ENCODE peak calls at places on chromosomes 5 and 9, in five cellular contexts. One of them, this sample, is unnamed.
A peak's percentile ranks its signal among the peaks of the same experiment; 100 is the strongest.

GRCh38 chr9:99389087-99390033 is 167.3 kb downstream of the SEC61B start:
- DNase-seq in kidney: no peak
- DNase-seq in heart right ventricle: no peak
- DNase-seq in endothelial cell: no peak
- DNase-seq in foreskin fibroblast: no peak
- DNase-seq in this sample: no peak

GRCh38 chr5:6723122-6723885 is 10.1 kb downstream of the TENT4A start:
- DNase-seq in kidney: no peak
- DNase-seq in foreskin fibroblast: peak; percentile 59
- DNase-seq in heart right ventricle: no peak
- DNase-seq in endothelial cell: no peak
- DNase-seq in this sample: no peak

GRCh38 chr9:76257224-76257794 is 136.9 kb downstream of the RFK start:
- DNase-seq in heart right ventricle: peak; percentile 34
- DNase-seq in kidney: no peak
- DNase-seq in foreskin fibroblast: no peak
- DNase-seq in endothelial cell: no peak
- DNase-seq in this sample: peak; percentile 59

GRCh38 chr9:73880101-73880500 is 617.0 kb upstream of the RORB start:
- DNase-seq in kidney: no peak
- DNase-seq in foreskin fibroblast: no peak
- DNase-seq in endothelial cell: no peak
- DNase-seq in heart right ventricle: no peak
- DNase-seq in this sample: no peak

GRCh38 chr5:120923026-120923425 is 458.9 kb downstream of the PRR16 start:
- DNase-seq in kidney: no peak
- DNase-seq in foreskin fibroblast: no peak
- DNase-seq in endothelial cell: no peak
- DNase-seq in heart right ventricle: no peak
- DNase-seq in this sample: no peak

GRCh38 chr9:136011703-136012496 is 50.7 kb upstream of the UBAC1 start:
- DNase-seq in kidney: peak; percentile 97
- DNase-seq in heart right ventricle: peak; percentile 88
- DNase-seq in foreskin fibroblast: peak; percentile 56
- DNase-seq in endothelial cell: no peak
- DNase-seq in this sample: peak; percentile 88

GRCh38 chr9:89174291-89174690 is 4.3 kb downstream of the SHC3 start:
- DNase-seq in foreskin fibroblast: no peak
- DNase-seq in kidney: no peak
- DNase-seq in heart right ventricle: no peak
- DNase-seq in endothelial cell: no peak
- DNase-seq in this sample: no peak

GRCh38 chr9:88522360-88522759 is 12.6 kb upstream of the NXNL2 start:
- DNase-seq in foreskin fibroblast: no peak
- DNase-seq in kidney: peak; percentile 35
- DNase-seq in heart right ventricle: no peak
- DNase-seq in endothelial cell: no peak
- DNase-seq in this sample: no peak

GRCh38 chr5:154176191-154176590 is 14.3 kb upstream of the GALNT10 start:
- DNase-seq in endothelial cell: no peak
- DNase-seq in heart right ventricle: no peak
- DNase-seq in kidney: no peak
- DNase-seq in foreskin fibroblast: no peak
- DNase-seq in this sample: no peak

GRCh38 chr5:61277190-61277589 is 54.9 kb upstream of the ZSWIM6 start:
- DNase-seq in kidney: no peak
- DNase-seq in heart right ventricle: no peak
- DNase-seq in foreskin fibroblast: no peak
- DNase-seq in endothelial cell: no peak
- DNase-seq in this sample: no peak

GRCh38 chr9:96383165-96383939 is at the start of gene SLC35D2:
- DNase-seq in heart right ventricle: peak; percentile 76
- DNase-seq in endothelial cell: peak; percentile 64
- DNase-seq in kidney: peak; percentile 89
- DNase-seq in foreskin fibroblast: peak; percentile 40
- DNase-seq in this sample: peak; percentile 66

GRCh38 chr5:154107729-154108128 is 69.0 kb downstream of the MFAP3 start:
- DNase-seq in endothelial cell: no peak
- DNase-seq in foreskin fibroblast: no peak
- DNase-seq in heart right ventricle: no peak
- DNase-seq in kidney: no peak
- DNase-seq in this sample: no peak

GRCh38 chr9:94772654-94773303 is 46.3 kb downstream of the AOPEP start:
- DNase-seq in endothelial cell: no peak
- DNase-seq in foreskin fibroblast: no peak
- DNase-seq in kidney: no peak
- DNase-seq in heart right ventricle: no peak
- DNase-seq in this sample: no peak

GRCh38 chr9:6441269-6441668 is 28.3 kb downstream of the UHRF2 start:
- DNase-seq in heart right ventricle: no peak
- DNase-seq in endothelial cell: no peak
- DNase-seq in foreskin fibroblast: peak; percentile 21
- DNase-seq in kidney: no peak
- DNase-seq in this sample: no peak

GRCh38 chr5:151686673-151687378 is at the start of gene SPARC:
- DNase-seq in kidney: peak; percentile 93
- DNase-seq in heart right ventricle: peak; percentile 75
- DNase-seq in foreskin fibroblast: peak; percentile 97
- DNase-seq in endothelial cell: peak; percentile 53
- DNase-seq in this sample: peak; percentile 89

GRCh38 chr9:110049699-110050450 is 158.1 kb downstream of the C9orf152 start:
- DNase-seq in endothelial cell: peak; percentile 34
- DNase-seq in heart right ventricle: peak; percentile 48
- DNase-seq in foreskin fibroblast: no peak
- DNase-seq in kidney: peak; percentile 82
- DNase-seq in this sample: peak; percentile 35

GRCh38 chr5:2133936-2134335 is 251.2 kb upstream of the IRX4 start:
- DNase-seq in heart right ventricle: no peak
- DNase-seq in endothelial cell: no peak
- DNase-seq in foreskin fibroblast: no peak
- DNase-seq in kidney: no peak
- DNase-seq in this sample: no peak

GRCh38 chr9:102550266-102550665 is 444.9 kb upstream of the CYLC2 start:
- DNase-seq in endothelial cell: no peak
- DNase-seq in kidney: no peak
- DNase-seq in foreskin fibroblast: no peak
- DNase-seq in heart right ventricle: no peak
- DNase-seq in this sample: no peak

GRCh38 chr5:156798201-156798600 is 51.9 kb upstream of the PPP1R2B start:
- DNase-seq in kidney: no peak
- DNase-seq in heart right ventricle: no peak
- DNase-seq in foreskin fibroblast: no peak
- DNase-seq in endothelial cell: no peak
- DNase-seq in this sample: no peak

GRCh38 chr5:42620579-42621216 is 135.9 kb upstream of the CCDC152 start:
- DNase-seq in kidney: no peak
- DNase-seq in endothelial cell: no peak
- DNase-seq in foreskin fibroblast: peak; percentile 25
- DNase-seq in heart right ventricle: no peak
- DNase-seq in this sample: no peak

GRCh38 chr5:159951387-159951786 is 35.1 kb downstream of the ADRA1B start:
- DNase-seq in kidney: no peak
- DNase-seq in foreskin fibroblast: no peak
- DNase-seq in endothelial cell: peak; percentile 25
- DNase-seq in heart right ventricle: no peak
- DNase-seq in this sample: no peak

GRCh38 chr9:127308559-127309429 is 44.2 kb downstream of the GARNL3 start:
- DNase-seq in kidney: no peak
- DNase-seq in foreskin fibroblast: peak; percentile 45
- DNase-seq in heart right ventricle: no peak
- DNase-seq in endothelial cell: no peak
- DNase-seq in this sample: no peak

GRCh38 chr9:2622361-2623045 is 916 bp downstream of the VLDLR start:
- DNase-seq in foreskin fibroblast: peak; percentile 13
- DNase-seq in heart right ventricle: peak; percentile 36
- DNase-seq in kidney: peak; percentile 78
- DNase-seq in endothelial cell: peak; percentile 34
- DNase-seq in this sample: peak; percentile 38

GRCh38 chr5:16866795-16867584 is 69.1 kb downstream of the MYO10 start:
- DNase-seq in foreskin fibroblast: no peak
- DNase-seq in endothelial cell: no peak
- DNase-seq in heart right ventricle: no peak
- DNase-seq in kidney: peak; percentile 77
- DNase-seq in this sample: no peak

GRCh38 chr5:33789558-33789957 is 102.2 kb downstream of the ADAMTS12 start:
- DNase-seq in heart right ventricle: no peak
- DNase-seq in foreskin fibroblast: no peak
- DNase-seq in endothelial cell: no peak
- DNase-seq in kidney: no peak
- DNase-seq in this sample: no peak

GRCh38 chr9:114059047-114059803 is 18.9 kb downstream of the AMBP start:
- DNase-seq in endothelial cell: no peak
- DNase-seq in kidney: no peak
- DNase-seq in heart right ventricle: peak; percentile 65
- DNase-seq in foreskin fibroblast: no peak
- DNase-seq in this sample: no peak

GRCh38 chr9:97397220-97397619 is 14.7 kb upstream of the TDRD7 start:
- DNase-seq in heart right ventricle: no peak
- DNase-seq in foreskin fibroblast: no peak
- DNase-seq in kidney: no peak
- DNase-seq in endothelial cell: no peak
- DNase-seq in this sample: no peak

GRCh38 chr5:73365301-73365853 is 83.2 kb downstream of the FOXD1 start:
- DNase-seq in endothelial cell: no peak
- DNase-seq in kidney: no peak
- DNase-seq in foreskin fibroblast: peak; percentile 85
- DNase-seq in heart right ventricle: no peak
- DNase-seq in this sample: no peak

GRCh38 chr5:72093824-72094223 is 13.5 kb upstream of the MAP1B start:
- DNase-seq in foreskin fibroblast: no peak
- DNase-seq in kidney: no peak
- DNase-seq in heart right ventricle: no peak
- DNase-seq in endothelial cell: no peak
- DNase-seq in this sample: no peak

GRCh38 chr9:38062498-38063362 is 6.3 kb downstream of the SHB start:
- DNase-seq in heart right ventricle: no peak
- DNase-seq in kidney: peak; percentile 9
- DNase-seq in endothelial cell: no peak
- DNase-seq in foreskin fibroblast: peak; percentile 74
- DNase-seq in this sample: no peak

GRCh38 chr5:75337366-75338021 is 474 bp downstream of the HMGCR start:
- DNase-seq in heart right ventricle: no peak
- DNase-seq in foreskin fibroblast: no peak
- DNase-seq in kidney: no peak
- DNase-seq in endothelial cell: peak; percentile 36
- DNase-seq in this sample: no peak

GRCh38 chr5:75336625-75337336 is at the start of gene HMGCR:
- DNase-seq in heart right ventricle: peak; percentile 97
- DNase-seq in kidney: peak; percentile 100
- DNase-seq in endothelial cell: peak; percentile 95
- DNase-seq in foreskin fibroblast: peak; percentile 100
- DNase-seq in this sample: peak; percentile 99

GRCh38 chr5:75335486-75335885 is 1.5 kb upstream of the HMGCR start:
- DNase-seq in kidney: no peak
- DNase-seq in heart right ventricle: no peak
- DNase-seq in endothelial cell: no peak
- DNase-seq in foreskin fibroblast: no peak
- DNase-seq in this sample: no peak

GRCh38 chr5:75338408-75338807 is 1.4 kb downstream of the HMGCR start:
- DNase-seq in foreskin fibroblast: no peak
- DNase-seq in kidney: no peak
- DNase-seq in endothelial cell: no peak
- DNase-seq in heart right ventricle: no peak
- DNase-seq in this sample: no peak

GRCh38 chr5:75335952-75336624 is 932 bp upstream of the HMGCR start:
- DNase-seq in kidney: no peak
- DNase-seq in foreskin fibroblast: peak; percentile 78
- DNase-seq in heart right ventricle: no peak
- DNase-seq in endothelial cell: peak; percentile 25
- DNase-seq in this sample: no peak
- TF ChIP-seq CTCF in kidney: peak; percentile 43
- TF ChIP-seq CTCF in foreskin fibroblast: peak; percentile 46
- TF ChIP-seq CTCF in heart right ventricle: peak; percentile 29
- TF ChIP-seq CTCF in endothelial cell: no peak
- TF ChIP-seq CTCF in this sample: peak; percentile 25

GRCh38 chr5:40733842-40734563 is 21.8 kb downstream of the TTC33 start:
- DNase-seq in endothelial cell: no peak
- DNase-seq in foreskin fibroblast: no peak
- DNase-seq in heart right ventricle: no peak
- DNase-seq in kidney: no peak
- DNase-seq in this sample: no peak
- TF ChIP-seq CTCF in endothelial cell: no peak
- TF ChIP-seq CTCF in foreskin fibroblast: no peak
- TF ChIP-seq CTCF in heart right ventricle: no peak
- TF ChIP-seq CTCF in kidney: no peak
- TF ChIP-seq CTCF in this sample: no peak

DNA sequence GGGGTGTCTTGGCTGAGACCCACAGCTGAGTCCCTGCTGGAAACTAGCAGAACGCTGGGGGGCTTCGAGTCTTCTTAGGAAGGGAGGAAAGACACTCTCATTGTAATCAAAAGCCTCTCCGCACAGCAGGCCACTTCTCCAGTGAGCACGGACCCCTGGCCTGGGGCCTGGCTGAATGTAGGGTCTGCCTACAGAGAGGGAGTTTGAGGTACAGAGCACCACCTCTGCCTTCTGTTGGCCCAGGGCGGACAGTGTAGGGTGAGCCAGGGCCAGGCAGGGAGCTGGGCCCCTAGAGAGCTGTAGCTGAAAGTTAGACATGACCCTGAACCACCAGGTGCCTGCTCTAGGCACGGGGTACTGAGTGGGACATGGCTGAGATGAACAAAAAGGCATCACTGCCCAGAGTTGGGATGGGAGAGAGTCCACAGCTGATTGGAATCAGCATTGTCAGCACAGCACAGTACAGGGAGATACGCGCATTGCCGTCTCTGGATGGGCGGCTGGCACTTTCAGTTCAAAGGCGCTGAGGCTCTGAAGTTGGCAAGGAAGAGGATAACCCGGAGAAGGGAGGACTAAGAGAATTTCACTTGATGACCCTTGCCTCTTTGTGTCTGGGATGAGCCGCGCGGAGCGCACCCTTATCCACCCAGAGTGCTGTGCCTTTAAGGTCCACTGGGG is 363 bp upstream of the SLC25A48 start:
- DNase-seq in endothelial cell: no peak
- DNase-seq in kidney: no peak
- DNase-seq in foreskin fibroblast: peak; percentile 23
- DNase-seq in heart right ventricle: no peak
- DNase-seq in this sample: no peak
- TF ChIP-seq CTCF in endothelial cell: no peak
- TF ChIP-seq CTCF in kidney: peak; percentile 50
- TF ChIP-seq CTCF in foreskin fibroblast: peak; percentile 59
- TF ChIP-seq CTCF in heart right ventricle: peak; percentile 64
- TF ChIP-seq CTCF in this sample: peak; percentile 72

DNA sequence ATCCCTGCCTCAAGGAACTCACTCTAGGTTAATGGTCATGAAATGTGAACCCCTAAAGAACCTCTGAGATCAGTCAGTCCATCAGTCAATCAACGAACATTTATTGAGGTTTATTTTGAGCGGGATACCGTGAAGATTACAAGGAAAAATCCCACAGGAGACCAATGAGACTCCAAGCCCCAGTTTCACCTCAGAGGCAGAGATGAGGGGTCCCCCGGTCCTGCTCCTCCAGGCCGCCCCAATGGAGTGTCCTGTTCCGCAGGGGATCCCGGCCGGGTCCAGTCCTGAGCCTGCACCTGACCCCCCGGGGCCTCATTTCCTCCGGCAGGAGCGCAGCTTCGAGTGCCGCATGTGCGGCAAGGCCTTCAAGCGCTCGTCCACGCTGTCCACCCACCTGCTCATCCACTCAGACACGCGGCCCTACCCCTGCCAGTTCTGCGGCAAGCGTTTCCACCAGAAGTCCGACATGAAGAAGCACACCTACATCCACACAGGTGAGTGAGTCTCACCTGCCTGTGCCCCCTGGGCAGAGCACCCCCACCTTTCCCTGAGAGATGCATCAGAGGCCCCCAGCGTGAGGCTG is 11.0 kb downstream of the GFI1B start:
- DNase-seq in heart right ventricle: no peak
- DNase-seq in foreskin fibroblast: no peak
- DNase-seq in kidney: peak; percentile 76
- DNase-seq in endothelial cell: no peak
- DNase-seq in this sample: no peak
- TF ChIP-seq CTCF in heart right ventricle: no peak
- TF ChIP-seq CTCF in foreskin fibroblast: no peak
- TF ChIP-seq CTCF in kidney: no peak
- TF ChIP-seq CTCF in endothelial cell: no peak
- TF ChIP-seq CTCF in this sample: no peak